ENCODE peak calls at places on chromosome 4, in eight cellular contexts. Z is stimulated activated CD8-positive, alpha-beta memory T cell treated with anti-CD3 and anti-CD28 coated beads, Interleukin-4, amount 100 ng/mL, for 1 hour; S is breast epithelium; C is neural crest cell; B is GM13977; P is heart right ventricle; H is endothelial cell; O is type B pancreatic cell. W is an unnamed sample.
A peak's percentile ranks its signal among the peaks of the same experiment; 100 is the strongest.

GRCh38 chr4:113574636-113575103 is 186.9 kb downstream of the CAMK2D start:
- DNase-seq in Z (no peak), S (no peak), C (no peak), B (no peak), P (no peak), H (no peak), O (no peak), W (no peak)

GRCh38 chr4:115219862-115220261 is 106.4 kb upstream of the NDST4 start:
- DNase-seq in Z (no peak), S (no peak), C (no peak), B (no peak), P (no peak), H (no peak), O (no peak), W (no peak)

GRCh38 chr4:168796362-168797106 is 213.5 kb downstream of the CBR4 start:
- DNase-seq in Z (no peak), S (no peak), C (no peak), B (no peak), P (no peak), H (no peak), O (no peak), W (no peak)

GRCh38 chr4:7379719-7380118 is 55.0 kb downstream of the PSAPL1 start:
- DNase-seq in Z (no peak), S (no peak), C (no peak), B (no peak), P (no peak), H (no peak), O (no peak), W (no peak)

GRCh38 chr4:14178421-14178820 is 550.9 kb upstream of the BOD1L1 start:
- DNase-seq in Z (no peak), S (no peak), C (no peak), B (no peak), P (no peak), H (no peak), O (no peak), W (no peak)

GRCh38 chr4:170884965-170885583 is 795.3 kb upstream of the AADAT start:
- DNase-seq in Z (no peak), S (no peak), C (no peak), B (no peak), P (no peak), H (no peak), O (no peak), W (no peak)

GRCh38 chr4:182343435-182343834 is 100.2 kb downstream of the TENM3 start:
- DNase-seq in Z (no peak), S (no peak), C (no peak), B (no peak), P (no peak), H (no peak), O (no peak), W (no peak)

GRCh38 chr4:36835246-36835645 is 409.3 kb upstream of the NWD2 start:
- DNase-seq in Z (no peak), S (no peak), C (no peak), B (no peak), P (no peak), H (no peak), O (no peak), W (no peak)

GRCh38 chr4:122044496-122044895 is 92.6 kb upstream of the TRPC3 start:
- DNase-seq in Z (no peak), S (no peak), C (no peak), B (no peak), P (no peak), H (no peak), O (no peak), W (no peak)

GRCh38 chr4:100421356-100421978 is 96.4 kb downstream of the EMCN start:
- DNase-seq in Z (no peak), S (no peak), C (no peak), B (peak; percentile 2), P (no peak), H (no peak), O (no peak), W (peak; percentile 0)

GRCh38 chr4:5683566-5683965 is 24.8 kb downstream of the EVC2 start:
- DNase-seq in Z (no peak), S (no peak), C (no peak), B (no peak), P (no peak), H (no peak), O (no peak), W (no peak)

GRCh38 chr4:133130171-133130570 is 18.9 kb upstream of the PCDH10 start:
- DNase-seq in Z (no peak), S (no peak), C (no peak), B (no peak), P (no peak), H (no peak), O (no peak), W (no peak)

GRCh38 chr4:78379991-78380739 is 171.4 kb upstream of the ANXA3 start:
- DNase-seq in Z (no peak), S (no peak), C (no peak), B (no peak), P (no peak), H (no peak), O (no peak), W (no peak)

GRCh38 chr4:125750827-125751466 is 436.2 kb downstream of the FAT4 start:
- DNase-seq in Z (no peak), S (no peak), C (no peak), B (no peak), P (no peak), H (peak; percentile 47), O (no peak), W (no peak)

GRCh38 chr4:172871381-172871780 is 297.2 kb upstream of the GALNT7 start:
- DNase-seq in Z (no peak), S (no peak), C (no peak), B (no peak), P (no peak), H (no peak), O (no peak), W (no peak)

GRCh38 chr4:3523628-3524221 is 8.5 kb downstream of the LRPAP1 start:
- DNase-seq in Z (no peak), S (no peak), C (no peak), B (no peak), P (no peak), H (peak; percentile 4), O (no peak), W (no peak)

GRCh38 chr4:127309360-127310095 is 323.2 kb upstream of the INTU start:
- DNase-seq in Z (no peak), S (no peak), C (no peak), B (no peak), P (no peak), H (no peak), O (no peak), W (no peak)

GRCh38 chr4:156294577-156294976 is 340.9 kb upstream of the CTSO start:
- DNase-seq in Z (no peak), S (no peak), C (no peak), B (no peak), P (no peak), H (peak; percentile 6), O (no peak), W (peak; percentile 80)

GRCh38 chr4:120731561-120731960 is 191.0 kb downstream of the PRDM5 start:
- DNase-seq in Z (no peak), S (no peak), C (no peak), B (no peak), P (no peak), H (peak; percentile 16), O (no peak), W (no peak)

GRCh38 chr4:55947254-55947882 is 1.4 kb upstream of the CEP135 start:
- DNase-seq in Z (no peak), S (no peak), C (no peak), B (peak; percentile 38), P (no peak), H (peak; percentile 8), O (no peak), W (no peak)

GRCh38 chr4:21801661-21802355 is 146.8 kb downstream of the KCNIP4 start:
- DNase-seq in Z (no peak), S (no peak), C (no peak), B (no peak), P (no peak), H (no peak), O (no peak), W (no peak)

GRCh38 chr4:80202190-80202711 is 4.9 kb downstream of the PRDM8 start:
- DNase-seq in Z (peak; percentile 47), S (peak; percentile 54), C (peak; percentile 77), B (peak; percentile 86), P (peak; percentile 90), H (peak; percentile 93), O (peak; percentile 88), W (peak; percentile 60)

GRCh38 chr4:176002007-176002623 is 63.5 kb upstream of the WDR17 start:
- DNase-seq in Z (no peak), S (no peak), C (peak; percentile 45), B (peak; percentile 68), P (peak; percentile 14), H (peak; percentile 47), O (no peak), W (peak; percentile 65)

GRCh38 chr4:137422666-137423065 is 109.6 kb downstream of the PCDH18 start:
- DNase-seq in Z (no peak), S (no peak), C (no peak), B (no peak), P (no peak), H (no peak), O (no peak), W (no peak)

GRCh38 chr4:141046255-141046654 is 87.0 kb downstream of the RNF150 start:
- DNase-seq in Z (no peak), S (no peak), C (no peak), B (no peak), P (no peak), H (no peak), O (no peak), W (no peak)

GRCh38 chr4:47835489-47835888 is 2.4 kb downstream of the CORIN start:
- DNase-seq in Z (no peak), S (no peak), C (no peak), B (peak; percentile 9), P (no peak), H (no peak), O (no peak), W (no peak)

GRCh38 chr4:6198278-6198677 is 2.1 kb downstream of the JAKMIP1 start:
- DNase-seq in Z (no peak), S (no peak), C (no peak), B (no peak), P (no peak), H (no peak), O (no peak), W (no peak)

GRCh38 chr4:53015681-53016080 is 153.6 kb downstream of the RASL11B start:
- DNase-seq in Z (no peak), S (no peak), C (peak; percentile 53), B (no peak), P (no peak), H (peak; percentile 49), O (no peak), W (peak; percentile 47)

GRCh38 chr4:27048350-27049100 is 187.9 kb downstream of the STIM2 start:
- DNase-seq in Z (no peak), S (no peak), C (no peak), B (peak; percentile 39), P (no peak), H (no peak), O (no peak), W (peak; percentile 54)

GRCh38 chr4:141127884-141128283 is 5.4 kb downstream of the RNF150 start:
- DNase-seq in Z (no peak), S (peak; percentile 17), C (no peak), B (no peak), P (no peak), H (no peak), O (no peak), W (no peak)

GRCh38 chr4:166622425-166622977 is 611.8 kb downstream of the SPOCK3 start:
- DNase-seq in Z (no peak), S (no peak), C (no peak), B (no peak), P (no peak), H (no peak), O (no peak), W (no peak)

GRCh38 chr4:9847971-9848764 is 66.7 kb downstream of the DRD5 start:
- DNase-seq in Z (no peak), S (no peak), C (no peak), B (no peak), P (no peak), H (no peak), O (no peak), W (no peak)

GRCh38 chr4:174496631-174497442 is 25.5 kb downstream of the HPGD start:
- DNase-seq in Z (no peak), S (no peak), C (no peak), B (no peak), P (no peak), H (no peak), O (no peak), W (peak; percentile 36)

GRCh38 chr4:150181536-150181935 is 103.3 kb downstream of the DCLK2 start:
- DNase-seq in Z (no peak), S (no peak), C (no peak), B (no peak), P (no peak), H (peak; percentile 26), O (no peak), W (no peak)

W was measured in NCI-H2081.